ENCODE peak calls at places on chromosomes 12 and 14, in seven cellular contexts. One of them, this sample, is unnamed.

GRCh38 chr12:52181757-52182156 is 10.1 kb downstream of the KRT80 start:
- DNase-seq in stomach: no peak
- DNase-seq in H9: peak; percentile 70
- DNase-seq in cardiac muscle cell: peak; percentile 85
- DNase-seq in MM.1S: no peak
- DNase-seq in Panc1: no peak
- DNase-seq in left lung: peak; percentile 34
- DNase-seq in this sample: no peak

GRCh38 chr12:129028824-129029223 is 175.5 kb downstream of the GLT1D1 start:
- DNase-seq in Panc1: no peak
- DNase-seq in MM.1S: no peak
- DNase-seq in left lung: no peak
- DNase-seq in cardiac muscle cell: no peak
- DNase-seq in stomach: no peak
- DNase-seq in H9: no peak
- DNase-seq in this sample: no peak

GRCh38 chr12:123962530-123962929 is 10.1 kb downstream of the CCDC92 start:
- DNase-seq in cardiac muscle cell: no peak
- DNase-seq in left lung: no peak
- DNase-seq in Panc1: no peak
- DNase-seq in MM.1S: no peak
- DNase-seq in H9: no peak
- DNase-seq in stomach: no peak
- DNase-seq in this sample: no peak

GRCh38 chr14:103561381-103562134 is 899 bp downstream of the BAG5 start:
- DNase-seq in cardiac muscle cell: peak; percentile 61
- DNase-seq in Panc1: no peak
- DNase-seq in left lung: no peak
- DNase-seq in stomach: no peak
- DNase-seq in H9: peak; percentile 47
- DNase-seq in MM.1S: peak; percentile 16
- DNase-seq in this sample: peak; percentile 41

GRCh38 chr14:103613517-103613916 is 15.5 kb upstream of the KLC1 start:
- DNase-seq in cardiac muscle cell: no peak
- DNase-seq in Panc1: no peak
- DNase-seq in stomach: no peak
- DNase-seq in MM.1S: peak; percentile 12
- DNase-seq in H9: no peak
- DNase-seq in left lung: no peak
- DNase-seq in this sample: no peak

GRCh38 chr12:66879392-66879791 is 200.5 kb upstream of the GRIP1 start:
- DNase-seq in Panc1: no peak
- DNase-seq in cardiac muscle cell: peak; percentile 11
- DNase-seq in H9: no peak
- DNase-seq in left lung: no peak
- DNase-seq in MM.1S: no peak
- DNase-seq in stomach: no peak
- DNase-seq in this sample: no peak

GRCh38 chr14:79415726-79416125 is 795.6 kb downstream of the DIO2 start:
- DNase-seq in left lung: no peak
- DNase-seq in H9: no peak
- DNase-seq in cardiac muscle cell: no peak
- DNase-seq in Panc1: no peak
- DNase-seq in MM.1S: no peak
- DNase-seq in stomach: no peak
- DNase-seq in this sample: no peak

GRCh38 chr14:24849471-24849870 is 200.5 kb downstream of the STXBP6 start:
- DNase-seq in Panc1: no peak
- DNase-seq in H9: no peak
- DNase-seq in cardiac muscle cell: no peak
- DNase-seq in MM.1S: no peak
- DNase-seq in stomach: no peak
- DNase-seq in left lung: no peak
- DNase-seq in this sample: no peak

GRCh38 chr14:30521899-30522736 is 36.8 kb upstream of the G2E3 start:
- DNase-seq in MM.1S: peak; percentile 61
- DNase-seq in stomach: no peak
- DNase-seq in cardiac muscle cell: peak; percentile 58
- DNase-seq in H9: no peak
- DNase-seq in left lung: no peak
- DNase-seq in Panc1: peak; percentile 18
- DNase-seq in this sample: peak; percentile 33

GRCh38 chr12:5498081-5498480 is 66.2 kb downstream of the NTF3 start:
- DNase-seq in H9: no peak
- DNase-seq in cardiac muscle cell: no peak
- DNase-seq in stomach: no peak
- DNase-seq in MM.1S: no peak
- DNase-seq in left lung: no peak
- DNase-seq in Panc1: no peak
- DNase-seq in this sample: no peak

GRCh38 chr12:92753976-92754885 is 51.4 kb downstream of the PLEKHG7 start:
- DNase-seq in stomach: no peak
- DNase-seq in left lung: no peak
- DNase-seq in H9: no peak
- DNase-seq in cardiac muscle cell: no peak
- DNase-seq in MM.1S: no peak
- DNase-seq in Panc1: no peak
- DNase-seq in this sample: no peak

GRCh38 chr14:70032447-70032846 is 153.2 kb downstream of the SMOC1 start:
- DNase-seq in left lung: no peak
- DNase-seq in stomach: no peak
- DNase-seq in cardiac muscle cell: no peak
- DNase-seq in H9: peak; percentile 61
- DNase-seq in Panc1: no peak
- DNase-seq in MM.1S: no peak
- DNase-seq in this sample: no peak

GRCh38 chr14:105846312-105846711 is 319.9 kb downstream of the TMEM121 start:
- DNase-seq in MM.1S: no peak
- DNase-seq in H9: no peak
- DNase-seq in stomach: no peak
- DNase-seq in cardiac muscle cell: no peak
- DNase-seq in left lung: peak; percentile 14
- DNase-seq in Panc1: no peak
- DNase-seq in this sample: no peak
- H3K9me3 ChIP-seq in MM.1S: no peaks in the 10 kb centered on the region
- H3K9me3 ChIP-seq in H9: peaks cover 94% of the 10 kb centered on the region
- H3K9me3 ChIP-seq in stomach: no peaks in the 10 kb centered on the region
- H3K9me3 ChIP-seq in cardiac muscle cell: no peaks in the 10 kb centered on the region
- H3K9me3 ChIP-seq in left lung: no peaks in the 10 kb centered on the region
- H3K9me3 ChIP-seq in Panc1: no peaks in the 10 kb centered on the region
- H3K9me3 ChIP-seq in this sample: no peaks in the 10 kb centered on the region

GRCh38 chr12:133215724-133216123 is 20.0 kb downstream of the ANHX start:
- DNase-seq in H9: no peak
- DNase-seq in left lung: no peak
- DNase-seq in cardiac muscle cell: no peak
- DNase-seq in stomach: no peak
- DNase-seq in Panc1: no peak
- DNase-seq in MM.1S: no peak
- DNase-seq in this sample: no peak
- H3K9me3 ChIP-seq in H9: peaks cover 84% of the 10 kb centered on the region
- H3K9me3 ChIP-seq in left lung: peaks cover 99% of the 10 kb centered on the region
- H3K9me3 ChIP-seq in cardiac muscle cell: no peaks in the 10 kb centered on the region
- H3K9me3 ChIP-seq in stomach: peaks cover 96% of the 10 kb centered on the region
- H3K9me3 ChIP-seq in Panc1: peaks cover 6% of the 10 kb centered on the region
- H3K9me3 ChIP-seq in MM.1S: no peaks in the 10 kb centered on the region
- H3K9me3 ChIP-seq in this sample: peaks cover 43% of the 10 kb centered on the region

GRCh38 chr14:45785240-45785639 is 532.2 kb upstream of the MIS18BP1 start:
- DNase-seq in cardiac muscle cell: no peak
- DNase-seq in stomach: peak; percentile 82
- DNase-seq in Panc1: no peak
- DNase-seq in H9: no peak
- DNase-seq in MM.1S: no peak
- DNase-seq in left lung: no peak
- DNase-seq in this sample: no peak
- H3K9me3 ChIP-seq in cardiac muscle cell: no peaks in the 10 kb centered on the region
- H3K9me3 ChIP-seq in stomach: peaks cover 39% of the 10 kb centered on the region
- H3K9me3 ChIP-seq in Panc1: peaks cover 3% of the 10 kb centered on the region
- H3K9me3 ChIP-seq in H9: peaks cover 20% of the 10 kb centered on the region
- H3K9me3 ChIP-seq in MM.1S: no peaks in the 10 kb centered on the region
- H3K9me3 ChIP-seq in left lung: peaks cover 72% of the 10 kb centered on the region
- H3K9me3 ChIP-seq in this sample: peaks cover 25% of the 10 kb centered on the region

GRCh38 chr14:62807636-62808035 is 237.6 kb downstream of the KCNH5 start:
- DNase-seq in Panc1: no peak
- DNase-seq in H9: no peak
- DNase-seq in MM.1S: no peak
- DNase-seq in cardiac muscle cell: no peak
- DNase-seq in stomach: no peak
- DNase-seq in left lung: no peak
- DNase-seq in this sample: no peak
- H3K9me3 ChIP-seq in Panc1: no peaks in the 10 kb centered on the region
- H3K9me3 ChIP-seq in H9: no peaks in the 10 kb centered on the region
- H3K9me3 ChIP-seq in MM.1S: no peaks in the 10 kb centered on the region
- H3K9me3 ChIP-seq in cardiac muscle cell: peaks cover 4% of the 10 kb centered on the region
- H3K9me3 ChIP-seq in stomach: no peaks in the 10 kb centered on the region
- H3K9me3 ChIP-seq in left lung: peaks cover 12% of the 10 kb centered on the region
- H3K9me3 ChIP-seq in this sample: no peaks in the 10 kb centered on the region

GRCh38 chr14:48553443-48553842 is 878.0 kb upstream of the MDGA2 start:
- DNase-seq in left lung: no peak
- DNase-seq in cardiac muscle cell: no peak
- DNase-seq in stomach: no peak
- DNase-seq in MM.1S: no peak
- DNase-seq in Panc1: no peak
- DNase-seq in H9: no peak
- DNase-seq in this sample: no peak
- H3K9me3 ChIP-seq in left lung: peaks cover 8% of the 10 kb centered on the region
- H3K9me3 ChIP-seq in cardiac muscle cell: no peaks in the 10 kb centered on the region
- H3K9me3 ChIP-seq in stomach: peaks cover 5% of the 10 kb centered on the region
- H3K9me3 ChIP-seq in MM.1S: no peaks in the 10 kb centered on the region
- H3K9me3 ChIP-seq in Panc1: no peaks in the 10 kb centered on the region
- H3K9me3 ChIP-seq in H9: no peaks in the 10 kb centered on the region
- H3K9me3 ChIP-seq in this sample: no peaks in the 10 kb centered on the region

GRCh38 chr12:121015825-121016766 is at the start of gene C12orf43:
- DNase-seq in stomach: peak; percentile 92
- DNase-seq in H9: peak; percentile 96
- DNase-seq in Panc1: peak; percentile 68
- DNase-seq in left lung: peak; percentile 94
- DNase-seq in MM.1S: peak; percentile 87
- DNase-seq in cardiac muscle cell: peak; percentile 97
- DNase-seq in this sample: peak; percentile 93
- H3K9me3 ChIP-seq in stomach: no peaks in the 10 kb centered on the region
- H3K9me3 ChIP-seq in H9: no peaks in the 10 kb centered on the region
- H3K9me3 ChIP-seq in Panc1: no peaks in the 10 kb centered on the region
- H3K9me3 ChIP-seq in left lung: no peaks in the 10 kb centered on the region
- H3K9me3 ChIP-seq in MM.1S: no peaks in the 10 kb centered on the region
- H3K9me3 ChIP-seq in cardiac muscle cell: no peaks in the 10 kb centered on the region
- H3K9me3 ChIP-seq in this sample: no peaks in the 10 kb centered on the region

DNA sequence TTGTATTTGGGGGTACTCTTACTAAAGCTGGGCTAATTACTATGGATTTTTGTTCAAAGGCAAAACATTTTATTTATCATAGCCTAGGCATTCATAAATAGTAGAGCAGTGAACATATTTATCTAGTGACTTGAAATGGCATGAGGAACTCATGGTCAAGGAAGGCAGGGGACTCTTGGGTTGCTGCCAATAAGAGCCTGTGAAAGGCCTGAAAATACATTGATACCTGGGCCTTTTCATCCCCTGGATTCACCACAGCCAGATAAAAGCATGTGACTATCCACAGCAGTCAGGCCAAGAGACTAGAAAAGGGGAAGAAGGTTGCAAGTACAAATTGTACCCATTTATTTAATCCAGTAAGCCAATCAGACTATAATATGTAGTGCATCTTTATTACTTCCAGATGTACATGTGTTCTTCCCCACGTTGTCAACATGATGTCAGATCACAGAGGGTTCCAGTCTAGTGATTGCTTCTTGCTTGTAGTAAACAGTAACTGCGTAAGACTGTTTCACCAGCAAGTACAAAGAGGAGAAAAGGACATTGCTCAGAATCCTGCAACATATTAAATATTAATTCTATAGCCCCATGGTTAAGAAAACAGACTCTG is 409.7 kb downstream of the NOVA1 start:
- DNase-seq in Panc1: no peak
- DNase-seq in stomach: no peak
- DNase-seq in H9: no peak
- DNase-seq in left lung: no peak
- DNase-seq in MM.1S: no peak
- DNase-seq in cardiac muscle cell: no peak
- DNase-seq in this sample: no peak
- H3K9me3 ChIP-seq in Panc1: no peaks in the 10 kb centered on the region
- H3K9me3 ChIP-seq in stomach: no peaks in the 10 kb centered on the region
- H3K9me3 ChIP-seq in H9: no peaks in the 10 kb centered on the region
- H3K9me3 ChIP-seq in left lung: no peaks in the 10 kb centered on the region
- H3K9me3 ChIP-seq in MM.1S: no peaks in the 10 kb centered on the region
- H3K9me3 ChIP-seq in cardiac muscle cell: no peaks in the 10 kb centered on the region
- H3K9me3 ChIP-seq in this sample: peaks cover 16% of the 10 kb centered on the region

GRCh38 chr14:77040059-77040308 is 11.5 kb upstream of the IRF2BPL start:
- DNase-seq in Panc1: no peak
- DNase-seq in H9: no peak
- DNase-seq in left lung: no peak
- DNase-seq in MM.1S: no peak
- DNase-seq in stomach: no peak
- DNase-seq in cardiac muscle cell: no peak
- DNase-seq in this sample: no peak
- H3K9me3 ChIP-seq in Panc1: no peaks in the 10 kb centered on the region
- H3K9me3 ChIP-seq in H9: no peaks in the 10 kb centered on the region
- H3K9me3 ChIP-seq in left lung: no peaks in the 10 kb centered on the region
- H3K9me3 ChIP-seq in MM.1S: no peaks in the 10 kb centered on the region
- H3K9me3 ChIP-seq in stomach: no peaks in the 10 kb centered on the region
- H3K9me3 ChIP-seq in cardiac muscle cell: no peaks in the 10 kb centered on the region
- H3K9me3 ChIP-seq in this sample: no peaks in the 10 kb centered on the region

GRCh38 chr14:84162658-84163057 is 1367.3 kb upstream of the FLRT2 start:
- DNase-seq in left lung: no peak
- DNase-seq in H9: no peak
- DNase-seq in MM.1S: no peak
- DNase-seq in cardiac muscle cell: peak; percentile 28
- DNase-seq in stomach: no peak
- DNase-seq in Panc1: no peak
- DNase-seq in this sample: no peak
- H3K9me3 ChIP-seq in left lung: no peaks in the 10 kb centered on the region
- H3K9me3 ChIP-seq in H9: no peaks in the 10 kb centered on the region
- H3K9me3 ChIP-seq in MM.1S: no peaks in the 10 kb centered on the region
- H3K9me3 ChIP-seq in cardiac muscle cell: no peaks in the 10 kb centered on the region
- H3K9me3 ChIP-seq in stomach: no peaks in the 10 kb centered on the region
- H3K9me3 ChIP-seq in Panc1: no peaks in the 10 kb centered on the region
- H3K9me3 ChIP-seq in this sample: peaks cover 5% of the 10 kb centered on the region

This sample was measured in CD4-positive, CD25-positive, alpha-beta regulatory T cell.